ENCODE peak calls at places on chromosomes 5 and 9, in seven cellular contexts. W is Peyer's patch, N is GM06990, F is heart left ventricle, V is fibroblast of pulmonary artery, G is AG09309, O is dorsolateral prefrontal cortex. R is an unnamed sample.
A peak's percentile ranks its signal among the peaks of the same experiment; 100 is the strongest.

GRCh38 chr5:1111727-1112289 is at the start of gene SLC12A7:
- DNase-seq in W (peak; percentile 85), N (peak; percentile 35), F (no peak), V (no peak), G (no peak), O (no peak), R (no peak)

GRCh38 chr5:115455241-115455640 is 89.3 kb downstream of the FEM1C start:
- DNase-seq in W (peak; percentile 76), N (no peak), F (no peak), V (peak; percentile 98), G (no peak), O (no peak), R (no peak)

GRCh38 chr5:14227501-14227900 is 84.4 kb downstream of the TRIO start:
- DNase-seq in W (no peak), N (no peak), F (no peak), V (no peak), G (no peak), O (no peak), R (no peak)

GRCh38 chr5:93585753-93586385 is 2.8 kb downstream of the NR2F1 start:
- DNase-seq in W (no peak), N (no peak), F (no peak), V (no peak), G (no peak), O (no peak), R (no peak)

GRCh38 chr5:44365351-44365750 is 23.9 kb downstream of the FGF10 start:
- DNase-seq in W (no peak), N (no peak), F (no peak), V (peak; percentile 6), G (no peak), O (no peak), R (no peak)

GRCh38 chr5:174892742-174893141 is 168.4 kb downstream of the MSX2 start:
- DNase-seq in W (no peak), N (no peak), F (no peak), V (no peak), G (no peak), O (no peak), R (no peak)

GRCh38 chr5:68884144-68884754 is 209.6 kb upstream of the SLC30A5 start:
- DNase-seq in W (no peak), N (no peak), F (no peak), V (no peak), G (no peak), O (no peak), R (no peak)

GRCh38 chr9:132516301-132516700 is 66.1 kb upstream of the BARHL1 start:
- DNase-seq in W (no peak), N (no peak), F (no peak), V (no peak), G (no peak), O (no peak), R (no peak)

GRCh38 chr5:179599973-179600372 is 23.5 kb downstream of the HNRNPH1 start:
- DNase-seq in W (peak; percentile 39), N (no peak), F (no peak), V (no peak), G (no peak), O (no peak), R (no peak)

GRCh38 chr5:133387091-133387490 is 225.2 kb downstream of the FSTL4 start:
- DNase-seq in W (peak; percentile 17), N (no peak), F (no peak), V (no peak), G (no peak), O (no peak), R (no peak)

GRCh38 chr5:112142769-112143270 is 276.3 kb downstream of the EPB41L4A start:
- DNase-seq in W (no peak), N (peak; percentile 10), F (no peak), V (peak; percentile 92), G (peak; percentile 39), O (no peak), R (peak; percentile 75)

GRCh38 chr9:33473643-33474352 is at the start of gene NOL6:
- DNase-seq in W (peak; percentile 99), N (peak; percentile 95), F (peak; percentile 97), V (peak; percentile 99), G (peak; percentile 96), O (peak; percentile 97), R (peak; percentile 99)

GRCh38 chr9:75715360-75715759 is 175.1 kb upstream of the PCSK5 start:
- DNase-seq in W (no peak), N (no peak), F (no peak), V (no peak), G (no peak), O (no peak), R (no peak)

GRCh38 chr9:37436540-37436939 is 14.0 kb downstream of the GRHPR start:
- DNase-seq in W (no peak), N (no peak), F (no peak), V (no peak), G (no peak), O (no peak), R (no peak)

GRCh38 chr5:150774145-150774544 is 4.4 kb upstream of the SMIM3 start:
- DNase-seq in W (no peak), N (no peak), F (no peak), V (peak; percentile 77), G (peak; percentile 76), O (no peak), R (no peak)

GRCh38 chr9:113011911-113012381 is at the start of gene ZNF883:
- DNase-seq in W (peak; percentile 58), N (peak; percentile 9), F (peak; percentile 71), V (peak; percentile 76), G (no peak), O (peak; percentile 69), R (no peak)

GRCh38 chr9:121735065-121735791 is 83.8 kb downstream of the DAB2IP start:
- DNase-seq in W (peak; percentile 66), N (peak; percentile 26), F (no peak), V (peak; percentile 63), G (peak; percentile 46), O (no peak), R (peak; percentile 61)

GRCh38 chr9:114718801-114719221 is 36.8 kb upstream of the TEX48 start:
- DNase-seq in W (peak; percentile 68), N (peak; percentile 50), F (no peak), V (no peak), G (no peak), O (no peak), R (peak; percentile 71)

GRCh38 chr5:172490739-172491461 is 36.6 kb upstream of the SH3PXD2B start:
- DNase-seq in W (peak; percentile 41), N (no peak), F (no peak), V (no peak), G (no peak), O (peak; percentile 18), R (no peak)

GRCh38 chr9:86485359-86485758 is 131.1 kb upstream of the TUT7 start:
- DNase-seq in W (no peak), N (no peak), F (no peak), V (no peak), G (no peak), O (no peak), R (peak; percentile 38)

GRCh38 chr5:141513021-141513626 is 24.2 kb downstream of the PCDHGC5 start:
- DNase-seq in W (peak; percentile 57), N (peak; percentile 69), F (peak; percentile 66), V (peak; percentile 51), G (no peak), O (no peak), R (peak; percentile 49)

GRCh38 chr9:104993291-104993963 is 65.5 kb upstream of the ABCA1 start:
- DNase-seq in W (peak; percentile 74), N (no peak), F (peak; percentile 81), V (peak; percentile 95), G (no peak), O (no peak), R (no peak)

GRCh38 chr9:98192503-98193335 is at the start of gene CORO2A:
- DNase-seq in W (peak; percentile 92), N (peak; percentile 72), F (peak; percentile 86), V (peak; percentile 61), G (no peak), O (peak; percentile 80), R (peak; percentile 73)
- TF ChIP-seq CTCF in W (peak; percentile 53), N (peak; percentile 49), F (peak; percentile 42), V (peak; percentile 59), G (peak; percentile 66), O (peak; percentile 26), R (peak; percentile 12)

GRCh38 chr9:125820100-125820804 is 73.1 kb downstream of the PBX3 start:
- DNase-seq in W (no peak), N (no peak), F (no peak), V (no peak), G (no peak), O (no peak), R (peak; percentile 31)
- H3K4me3 ChIP-seq in W (no peak overlapping the region), N (no peak overlapping the region), F (peak overlapping the region; percentile 19), V (no peak overlapping the region), G (no peak overlapping the region), O (no peak overlapping the region), R (no peak overlapping the region)

DNA sequence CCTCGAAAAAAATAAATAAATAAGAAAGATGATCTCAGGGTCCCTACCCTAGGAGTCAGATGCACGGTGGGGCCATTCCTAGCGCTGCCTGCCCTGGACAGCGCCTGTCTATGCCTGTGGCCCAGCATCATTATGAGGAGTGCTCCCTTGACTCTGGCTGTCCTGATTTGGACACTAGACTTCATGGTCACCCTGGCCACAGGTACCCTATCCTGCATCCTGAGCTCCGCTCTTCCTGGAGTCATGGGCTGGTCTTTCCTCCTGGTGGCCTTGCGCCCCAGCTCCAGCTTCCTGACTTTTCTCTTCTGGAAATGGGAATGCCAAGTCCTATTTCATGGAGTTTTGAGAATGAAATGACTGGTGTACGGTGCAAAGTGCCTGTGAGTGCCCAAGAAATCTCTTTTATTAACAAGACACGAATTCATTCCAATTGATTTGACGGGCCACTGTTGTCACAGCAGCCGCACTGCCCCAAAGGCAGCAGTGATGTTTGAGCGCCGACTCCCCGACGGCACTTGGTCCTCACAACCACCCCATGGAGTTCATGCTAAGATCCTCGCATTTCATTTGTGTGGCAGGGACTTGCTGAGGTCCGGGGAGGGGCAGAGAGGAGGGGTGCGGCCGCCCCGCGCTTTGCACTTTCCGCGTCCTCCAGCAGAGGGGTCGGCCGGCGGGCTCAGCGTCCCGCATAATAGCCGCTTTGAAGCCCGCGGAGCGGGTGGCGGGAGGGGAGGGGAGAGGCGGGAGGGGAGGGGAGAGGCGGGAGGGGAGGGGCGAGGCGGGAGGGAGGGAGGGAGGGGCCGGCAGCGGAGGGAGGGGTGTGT is 453 bp upstream of the AIF1L start:
- DNase-seq in W (no peak), N (no peak), F (peak; percentile 70), V (no peak), G (no peak), O (peak; percentile 71), R (no peak)
- TF ChIP-seq CTCF in W (no peak), N (no peak), F (peak; percentile 41), V (no peak), G (no peak), O (peak; percentile 27), R (no peak)

GRCh38 chr5:76331139-76331538 is 71.9 kb upstream of the IQGAP2 start:
- DNase-seq in W (no peak), N (no peak), F (no peak), V (no peak), G (no peak), O (no peak), R (peak; percentile 26)

GRCh38 chr5:76329346-76329745 is 73.7 kb upstream of the IQGAP2 start:
- DNase-seq in W (no peak), N (no peak), F (no peak), V (no peak), G (no peak), O (no peak), R (no peak)

GRCh38 chr5:76325326-76325725 is 77.8 kb upstream of the IQGAP2 start:
- DNase-seq in W (no peak), N (no peak), F (no peak), V (no peak), G (no peak), O (no peak), R (no peak)

GRCh38 chr5:76325876-76326491 is 77.1 kb upstream of the IQGAP2 start:
- DNase-seq in W (peak; percentile 74), N (no peak), F (no peak), V (no peak), G (no peak), O (no peak), R (peak; percentile 47)

GRCh38 chr5:76326559-76327351 is 76.3 kb upstream of the IQGAP2 start:
- DNase-seq in W (no peak), N (no peak), F (no peak), V (no peak), G (no peak), O (no peak), R (no peak)
- H3K4me3 ChIP-seq in W (no peak overlapping the region), N (no peak overlapping the region), F (no peak overlapping the region), V (no peak overlapping the region), G (no peak overlapping the region), O (no peak overlapping the region), R (no peak overlapping the region)